ENCODE peak calls at places on chromosome 21, in six cellular contexts. One of them, this sample, is unnamed.
A peak's percentile ranks its signal among the peaks of the same experiment; 100 is the strongest.

GRCh38 chr21:45440736-45441350 is 35.9 kb downstream of the COL18A1 start:
- DNase-seq in IMR-90: no peak
- DNase-seq in choroid plexus epithelial cell: no peak
- DNase-seq in OCI-LY7: no peak
- DNase-seq in Calu3: no peak
- DNase-seq in activated B cell treated with CpG ODN at 0.5 μM for 24 hours: no peak
- DNase-seq in this sample: no peak

GRCh38 chr21:45001134-45002095 is 61.6 kb downstream of the SLX9 start:
- DNase-seq in IMR-90: peak; percentile 65
- DNase-seq in choroid plexus epithelial cell: no peak
- DNase-seq in OCI-LY7: no peak
- DNase-seq in Calu3: peak; percentile 54
- DNase-seq in activated B cell treated with CpG ODN at 0.5 μM for 24 hours: no peak
- DNase-seq in this sample: no peak

GRCh38 chr21:36839123-36839522 is 127.3 kb downstream of the HLCS start:
- DNase-seq in IMR-90: peak; percentile 91
- DNase-seq in choroid plexus epithelial cell: peak; percentile 87
- DNase-seq in OCI-LY7: no peak
- DNase-seq in Calu3: no peak
- DNase-seq in activated B cell treated with CpG ODN at 0.5 μM for 24 hours: no peak
- DNase-seq in this sample: no peak

GRCh38 chr21:25911730-25912401 is 177.1 kb downstream of the GABPA start:
- DNase-seq in IMR-90: no peak
- DNase-seq in choroid plexus epithelial cell: no peak
- DNase-seq in OCI-LY7: no peak
- DNase-seq in Calu3: no peak
- DNase-seq in activated B cell treated with CpG ODN at 0.5 μM for 24 hours: no peak
- DNase-seq in this sample: no peak

GRCh38 chr21:16069713-16070112 is 339.9 kb downstream of the USP25 start:
- DNase-seq in IMR-90: peak; percentile 31
- DNase-seq in choroid plexus epithelial cell: no peak
- DNase-seq in OCI-LY7: no peak
- DNase-seq in Calu3: no peak
- DNase-seq in activated B cell treated with CpG ODN at 0.5 μM for 24 hours: no peak
- DNase-seq in this sample: no peak

GRCh38 chr21:45050361-45050785 is 24.0 kb upstream of the ADARB1 start:
- DNase-seq in IMR-90: no peak
- DNase-seq in choroid plexus epithelial cell: peak; percentile 81
- DNase-seq in OCI-LY7: no peak
- DNase-seq in Calu3: no peak
- DNase-seq in activated B cell treated with CpG ODN at 0.5 μM for 24 hours: no peak
- DNase-seq in this sample: no peak

GRCh38 chr21:17590443-17590842 is 22.3 kb downstream of the BTG3 start:
- DNase-seq in IMR-90: peak; percentile 54
- DNase-seq in choroid plexus epithelial cell: peak; percentile 78
- DNase-seq in OCI-LY7: no peak
- DNase-seq in Calu3: no peak
- DNase-seq in activated B cell treated with CpG ODN at 0.5 μM for 24 hours: no peak
- DNase-seq in this sample: no peak

GRCh38 chr21:17848228-17848627 is 29.1 kb upstream of the C21orf91 start:
- DNase-seq in IMR-90: peak; percentile 97
- DNase-seq in choroid plexus epithelial cell: peak; percentile 99
- DNase-seq in OCI-LY7: no peak
- DNase-seq in Calu3: no peak
- DNase-seq in activated B cell treated with CpG ODN at 0.5 μM for 24 hours: no peak
- DNase-seq in this sample: peak; percentile 52

GRCh38 chr21:44444286-44444931 is 10.9 kb upstream of the LRRC3 start:
- DNase-seq in IMR-90: no peak
- DNase-seq in choroid plexus epithelial cell: no peak
- DNase-seq in OCI-LY7: peak; percentile 10
- DNase-seq in Calu3: peak; percentile 14
- DNase-seq in activated B cell treated with CpG ODN at 0.5 μM for 24 hours: no peak
- DNase-seq in this sample: no peak

GRCh38 chr21:44432841-44433790 is 22.2 kb upstream of the LRRC3 start:
- DNase-seq in IMR-90: no peak
- DNase-seq in choroid plexus epithelial cell: no peak
- DNase-seq in OCI-LY7: no peak
- DNase-seq in Calu3: no peak
- DNase-seq in activated B cell treated with CpG ODN at 0.5 μM for 24 hours: no peak
- DNase-seq in this sample: no peak

GRCh38 chr21:37712204-37712934 is 203.9 kb downstream of the KCNJ6 start:
- DNase-seq in IMR-90: peak; percentile 73
- DNase-seq in choroid plexus epithelial cell: peak; percentile 85
- DNase-seq in OCI-LY7: peak; percentile 68
- DNase-seq in Calu3: peak; percentile 68
- DNase-seq in activated B cell treated with CpG ODN at 0.5 μM for 24 hours: no peak
- DNase-seq in this sample: peak; percentile 71

GRCh38 chr21:35476616-35477395 is 427.7 kb upstream of the RUNX1 start:
- DNase-seq in IMR-90: peak; percentile 71
- DNase-seq in choroid plexus epithelial cell: peak; percentile 82
- DNase-seq in OCI-LY7: no peak
- DNase-seq in Calu3: no peak
- DNase-seq in activated B cell treated with CpG ODN at 0.5 μM for 24 hours: no peak
- DNase-seq in this sample: no peak

GRCh38 chr21:37006243-37006520 is 320 bp upstream of the RIPPLY3 start:
- DNase-seq in IMR-90: no peak
- DNase-seq in choroid plexus epithelial cell: no peak
- DNase-seq in OCI-LY7: no peak
- DNase-seq in Calu3: no peak
- DNase-seq in activated B cell treated with CpG ODN at 0.5 μM for 24 hours: no peak
- DNase-seq in this sample: peak; percentile 25

GRCh38 chr21:16407403-16408279 is 677.9 kb downstream of the USP25 start:
- DNase-seq in IMR-90: no peak
- DNase-seq in choroid plexus epithelial cell: no peak
- DNase-seq in OCI-LY7: no peak
- DNase-seq in Calu3: no peak
- DNase-seq in activated B cell treated with CpG ODN at 0.5 μM for 24 hours: no peak
- DNase-seq in this sample: no peak

GRCh38 chr21:17388226-17388625 is 124.6 kb upstream of the CXADR start:
- DNase-seq in IMR-90: no peak
- DNase-seq in choroid plexus epithelial cell: no peak
- DNase-seq in OCI-LY7: peak; percentile 88
- DNase-seq in Calu3: no peak
- DNase-seq in activated B cell treated with CpG ODN at 0.5 μM for 24 hours: no peak
- DNase-seq in this sample: no peak

GRCh38 chr21:15566692-15567091 is 163.1 kb upstream of the USP25 start:
- DNase-seq in IMR-90: no peak
- DNase-seq in choroid plexus epithelial cell: no peak
- DNase-seq in OCI-LY7: no peak
- DNase-seq in Calu3: no peak
- DNase-seq in activated B cell treated with CpG ODN at 0.5 μM for 24 hours: no peak
- DNase-seq in this sample: no peak

GRCh38 chr21:20998456-20998789 is 214 bp downstream of the NCAM2 start:
- DNase-seq in IMR-90: no peak
- DNase-seq in choroid plexus epithelial cell: no peak
- DNase-seq in OCI-LY7: no peak
- DNase-seq in Calu3: no peak
- DNase-seq in activated B cell treated with CpG ODN at 0.5 μM for 24 hours: no peak
- DNase-seq in this sample: no peak

GRCh38 chr21:45880097-45881068 is 101.2 kb upstream of the COL6A1 start:
- DNase-seq in IMR-90: peak; percentile 58
- DNase-seq in choroid plexus epithelial cell: peak; percentile 89
- DNase-seq in OCI-LY7: peak; percentile 65
- DNase-seq in Calu3: peak; percentile 62
- DNase-seq in activated B cell treated with CpG ODN at 0.5 μM for 24 hours: no peak
- DNase-seq in this sample: peak; percentile 74

GRCh38 chr21:16192900-16193299 is 463.1 kb downstream of the USP25 start:
- DNase-seq in IMR-90: peak; percentile 20
- DNase-seq in choroid plexus epithelial cell: peak; percentile 57
- DNase-seq in OCI-LY7: no peak
- DNase-seq in Calu3: peak; percentile 2
- DNase-seq in activated B cell treated with CpG ODN at 0.5 μM for 24 hours: no peak
- DNase-seq in this sample: no peak

GRCh38 chr21:27799861-27800260 is 833.0 kb upstream of the ADAMTS5 start:
- DNase-seq in IMR-90: no peak
- DNase-seq in choroid plexus epithelial cell: no peak
- DNase-seq in OCI-LY7: no peak
- DNase-seq in Calu3: no peak
- DNase-seq in activated B cell treated with CpG ODN at 0.5 μM for 24 hours: no peak
- DNase-seq in this sample: no peak

GRCh38 chr21:27803571-27803970 is 836.7 kb upstream of the ADAMTS5 start:
- DNase-seq in IMR-90: peak; percentile 44
- DNase-seq in choroid plexus epithelial cell: no peak
- DNase-seq in OCI-LY7: no peak
- DNase-seq in Calu3: no peak
- DNase-seq in activated B cell treated with CpG ODN at 0.5 μM for 24 hours: no peak
- DNase-seq in this sample: no peak

GRCh38 chr21:27805696-27806095 is 838.8 kb upstream of the ADAMTS5 start:
- DNase-seq in IMR-90: no peak
- DNase-seq in choroid plexus epithelial cell: no peak
- DNase-seq in OCI-LY7: no peak
- DNase-seq in Calu3: no peak
- DNase-seq in activated B cell treated with CpG ODN at 0.5 μM for 24 hours: no peak
- DNase-seq in this sample: no peak

GRCh38 chr21:27804515-27804914 is 837.6 kb upstream of the ADAMTS5 start:
- DNase-seq in IMR-90: no peak
- DNase-seq in choroid plexus epithelial cell: no peak
- DNase-seq in OCI-LY7: no peak
- DNase-seq in Calu3: no peak
- DNase-seq in activated B cell treated with CpG ODN at 0.5 μM for 24 hours: no peak
- DNase-seq in this sample: no peak

DNA sequence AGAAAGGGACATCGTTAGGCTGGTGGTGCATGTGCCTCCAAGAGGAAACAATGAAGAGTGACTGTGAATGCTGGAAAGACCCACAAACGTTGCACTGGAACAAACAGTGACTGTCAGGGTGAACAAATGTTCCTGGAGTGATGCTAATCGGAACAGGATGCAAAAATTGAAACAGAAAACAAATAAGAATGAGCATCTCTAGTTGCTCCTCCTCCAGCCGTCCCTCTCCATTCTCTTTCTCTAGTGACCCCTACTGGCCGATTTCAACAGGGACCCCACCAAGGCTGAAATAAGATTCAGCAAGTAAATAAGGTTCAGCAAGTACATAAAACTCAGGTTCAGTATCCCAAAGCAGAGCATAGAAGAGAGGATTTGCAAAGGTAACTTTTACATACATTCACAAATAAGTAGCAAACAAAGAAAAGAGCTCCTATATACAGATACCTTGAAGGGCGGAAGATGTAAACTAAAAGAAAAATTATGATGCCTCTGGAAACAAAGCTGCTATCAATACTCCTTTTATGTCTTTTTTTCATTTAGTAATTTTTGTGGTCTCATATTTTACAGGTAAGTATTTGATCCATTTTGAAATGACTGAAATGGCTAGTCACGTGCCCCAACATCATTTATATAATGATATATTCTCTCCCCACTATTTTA is 836.1 kb upstream of the ADAMTS5 start:
- DNase-seq in IMR-90: peak; percentile 31
- DNase-seq in choroid plexus epithelial cell: peak; percentile 80
- DNase-seq in OCI-LY7: peak; percentile 4
- DNase-seq in Calu3: peak; percentile 53
- DNase-seq in activated B cell treated with CpG ODN at 0.5 μM for 24 hours: no peak
- DNase-seq in this sample: peak; percentile 8
- TF ChIP-seq CTCF in IMR-90: peak; percentile 45
- TF ChIP-seq CTCF in choroid plexus epithelial cell: peak; percentile 90
- TF ChIP-seq CTCF in OCI-LY7: peak; percentile 76
- TF ChIP-seq CTCF in Calu3: peak; percentile 42
- TF ChIP-seq CTCF in activated B cell treated with CpG ODN at 0.5 μM for 24 hours: no peak
- TF ChIP-seq CTCF in this sample: peak; percentile 31

GRCh38 chr21:38796426-38796825 is 9.3 kb upstream of the ETS2 start:
- DNase-seq in IMR-90: peak; percentile 56
- DNase-seq in choroid plexus epithelial cell: peak; percentile 79
- DNase-seq in OCI-LY7: no peak
- DNase-seq in Calu3: peak; percentile 66
- DNase-seq in activated B cell treated with CpG ODN at 0.5 μM for 24 hours: no peak
- DNase-seq in this sample: no peak
- TF ChIP-seq CTCF in IMR-90: peak; percentile 44
- TF ChIP-seq CTCF in choroid plexus epithelial cell: peak; percentile 57
- TF ChIP-seq CTCF in OCI-LY7: no peak
- TF ChIP-seq CTCF in Calu3: no peak
- TF ChIP-seq CTCF in activated B cell treated with CpG ODN at 0.5 μM for 24 hours: no peak
- TF ChIP-seq CTCF in this sample: no peak

GRCh38 chr21:32411366-32412161 is 942 bp upstream of the EVA1C start:
- DNase-seq in IMR-90: peak; percentile 38
- DNase-seq in choroid plexus epithelial cell: peak; percentile 70
- DNase-seq in OCI-LY7: no peak
- DNase-seq in Calu3: peak; percentile 45
- DNase-seq in activated B cell treated with CpG ODN at 0.5 μM for 24 hours: peak; percentile 15
- DNase-seq in this sample: no peak

GRCh38 chr21:32413697-32414578 is 1.4 kb downstream of the EVA1C start:
- DNase-seq in IMR-90: no peak
- DNase-seq in choroid plexus epithelial cell: peak; percentile 47
- DNase-seq in OCI-LY7: no peak
- DNase-seq in Calu3: no peak
- DNase-seq in activated B cell treated with CpG ODN at 0.5 μM for 24 hours: no peak
- DNase-seq in this sample: no peak

GRCh38 chr21:32414579-32415358 is 2.3 kb downstream of the EVA1C start:
- DNase-seq in IMR-90: peak; percentile 63
- DNase-seq in choroid plexus epithelial cell: peak; percentile 76
- DNase-seq in OCI-LY7: no peak
- DNase-seq in Calu3: peak; percentile 8
- DNase-seq in activated B cell treated with CpG ODN at 0.5 μM for 24 hours: no peak
- DNase-seq in this sample: no peak

GRCh38 chr21:32412162-32412997 is at the start of gene EVA1C:
- DNase-seq in IMR-90: peak; percentile 30
- DNase-seq in choroid plexus epithelial cell: peak; percentile 49
- DNase-seq in OCI-LY7: no peak
- DNase-seq in Calu3: peak; percentile 34
- DNase-seq in activated B cell treated with CpG ODN at 0.5 μM for 24 hours: peak; percentile 17
- DNase-seq in this sample: no peak

DNA sequence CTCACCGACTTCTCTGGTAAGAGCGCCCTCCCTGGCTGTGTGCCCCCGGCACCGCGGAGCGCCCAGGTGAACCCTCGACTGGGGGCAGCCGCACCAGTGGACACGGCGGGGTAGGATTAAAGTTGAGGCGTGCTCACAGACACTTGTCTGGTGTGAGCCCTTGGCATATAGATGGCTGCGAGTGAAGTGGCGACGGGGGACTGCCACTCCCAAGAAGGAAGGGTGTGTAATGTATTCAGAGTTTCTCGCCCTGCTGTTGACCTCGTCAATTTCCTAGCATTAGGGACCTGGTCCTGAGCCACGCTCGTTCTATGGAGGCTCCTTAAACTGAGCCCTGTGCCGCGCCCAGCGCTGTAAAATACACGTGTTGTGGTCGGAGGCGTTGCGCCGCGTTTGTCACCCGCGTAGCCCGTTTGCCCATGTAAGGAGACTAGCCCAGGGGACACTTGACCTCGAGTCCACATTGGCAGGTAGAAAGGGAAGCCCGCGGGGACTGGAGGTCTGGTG is 545 bp downstream of the EVA1C start:
- DNase-seq in IMR-90: no peak
- DNase-seq in choroid plexus epithelial cell: no peak
- DNase-seq in OCI-LY7: no peak
- DNase-seq in Calu3: peak; percentile 4
- DNase-seq in activated B cell treated with CpG ODN at 0.5 μM for 24 hours: no peak
- DNase-seq in this sample: no peak
- TF ChIP-seq CTCF in IMR-90: no peak
- TF ChIP-seq CTCF in choroid plexus epithelial cell: peak; percentile 28
- TF ChIP-seq CTCF in OCI-LY7: no peak
- TF ChIP-seq CTCF in Calu3: no peak
- TF ChIP-seq CTCF in activated B cell treated with CpG ODN at 0.5 μM for 24 hours: no peak
- TF ChIP-seq CTCF in this sample: no peak

GRCh38 chr21:28018213-28018612 is 974.5 kb downstream of the LTN1 start:
- DNase-seq in IMR-90: no peak
- DNase-seq in choroid plexus epithelial cell: no peak
- DNase-seq in OCI-LY7: no peak
- DNase-seq in Calu3: no peak
- DNase-seq in activated B cell treated with CpG ODN at 0.5 μM for 24 hours: no peak
- DNase-seq in this sample: no peak

GRCh38 chr21:28016571-28016970 is 976.1 kb downstream of the LTN1 start:
- DNase-seq in IMR-90: peak; percentile 4
- DNase-seq in choroid plexus epithelial cell: peak; percentile 36
- DNase-seq in OCI-LY7: no peak
- DNase-seq in Calu3: no peak
- DNase-seq in activated B cell treated with CpG ODN at 0.5 μM for 24 hours: no peak
- DNase-seq in this sample: no peak

GRCh38 chr21:28018741-28019669 is 973.7 kb downstream of the LTN1 start:
- DNase-seq in IMR-90: peak; percentile 5
- DNase-seq in choroid plexus epithelial cell: peak; percentile 26
- DNase-seq in OCI-LY7: peak; percentile 15
- DNase-seq in Calu3: peak; percentile 64
- DNase-seq in activated B cell treated with CpG ODN at 0.5 μM for 24 hours: no peak
- DNase-seq in this sample: no peak
- TF ChIP-seq CTCF in IMR-90: peak; percentile 8
- TF ChIP-seq CTCF in choroid plexus epithelial cell: peak; percentile 40
- TF ChIP-seq CTCF in OCI-LY7: no peak
- TF ChIP-seq CTCF in Calu3: no peak
- TF ChIP-seq CTCF in activated B cell treated with CpG ODN at 0.5 μM for 24 hours: no peak
- TF ChIP-seq CTCF in this sample: peak; percentile 40

This sample was measured in GM10248.